ENCODE peak calls at places on chromosomes 6 and 20, in ten cellular contexts. L is GM23248; F is GM23338; Y is mammary epithelial cell; E is gastrocnemius medialis; Z is PC-9; C is pancreas; Q is CD8-positive, alpha-beta memory T cell; A is breast epithelium; S is kidney. R is an unnamed sample.

GRCh38 chr20:62591591-62591990 is 50.7 kb upstream of the SLCO4A1 start:
- DNase-seq in F (no peak), L (no peak), C (no peak), E (no peak), S (no peak), Z (no peak), Y (no peak), Q (no peak), A (no peak), R (no peak)

GRCh38 chr6:14910692-14911547 is 334.9 kb upstream of the JARID2 start:
- DNase-seq in Z (no peak), F (no peak), S (peak; percentile 86), Y (no peak), A (no peak), C (no peak), Q (no peak), L (no peak), E (peak; percentile 39), R (no peak)

GRCh38 chr6:36442671-36443497 is at the start of the genes KCTD20 and PXT1:
- DNase-seq in E (peak; percentile 89), L (peak; percentile 95), C (peak; percentile 86), Z (peak; percentile 67), A (peak; percentile 81), S (peak; percentile 95), Y (peak; percentile 83), Q (peak; percentile 80), F (peak; percentile 89), R (peak; percentile 20)

GRCh38 chr6:35062676-35063574 is 78.2 kb downstream of the TCP11 start:
- DNase-seq in Z (no peak), E (no peak), Q (no peak), Y (no peak), C (no peak), F (no peak), S (no peak), A (no peak), L (no peak), R (no peak)

GRCh38 chr6:25014375-25014774 is 78.6 kb upstream of the RIPOR2 start:
- DNase-seq in A (no peak), Z (no peak), Y (no peak), F (no peak), C (no peak), E (no peak), L (peak; percentile 34), S (no peak), Q (no peak), R (no peak)

GRCh38 chr20:50792708-50793574 is 1.9 kb upstream of the BCAS4 start:
- DNase-seq in A (no peak), Y (no peak), L (no peak), C (no peak), F (no peak), S (peak; percentile 49), E (no peak), Q (no peak), Z (no peak), R (no peak)

GRCh38 chr6:8821921-8822512 is 386.7 kb upstream of the SLC35B3 start:
- DNase-seq in L (peak; percentile 11), C (no peak), A (no peak), Q (no peak), Z (no peak), E (no peak), S (no peak), F (no peak), Y (peak; percentile 1), R (no peak)

GRCh38 chr20:62925420-62926228 is 681 bp downstream of the DIDO1 start:
- DNase-seq in A (no peak), Y (peak; percentile 41), Z (no peak), L (peak; percentile 75), Q (peak; percentile 52), E (no peak), S (peak; percentile 80), F (no peak), C (no peak), R (no peak)

GRCh38 chr6:13368716-13369115 is 40.4 kb upstream of the TBC1D7 start:
- DNase-seq in L (peak; percentile 88), F (no peak), A (no peak), S (no peak), C (no peak), Q (no peak), Z (no peak), E (no peak), Y (peak; percentile 78), R (no peak)

GRCh38 chr6:170201361-170201760 is 89.5 kb downstream of the DLL1 start:
- DNase-seq in L (no peak), S (no peak), Z (no peak), Q (no peak), A (peak; percentile 12), E (no peak), Y (no peak), C (no peak), F (no peak), R (no peak)

GRCh38 chr20:49207071-49207470 is 12.1 kb upstream of the DDX27 start:
- DNase-seq in S (no peak), Z (no peak), Y (no peak), F (peak; percentile 64), Q (no peak), E (no peak), L (no peak), A (no peak), C (no peak), R (no peak)

GRCh38 chr6:70398783-70399730 is 14.3 kb upstream of the FAM135A start:
- DNase-seq in Y (peak; percentile 98), A (no peak), L (peak; percentile 56), E (no peak), Q (no peak), S (peak; percentile 79), Z (peak; percentile 99), F (no peak), C (peak; percentile 67), R (no peak)

GRCh38 chr6:167683028-167683862 is 143.5 kb upstream of the AFDN start:
- DNase-seq in Z (peak; percentile 37), Y (peak; percentile 84), C (peak; percentile 67), Q (no peak), F (no peak), E (peak; percentile 66), S (peak; percentile 85), L (no peak), A (peak; percentile 81), R (no peak)

GRCh38 chr20:57656821-57657536 is 36.8 kb upstream of the ZBP1 start:
- DNase-seq in Q (no peak), A (no peak), Z (no peak), Y (no peak), L (no peak), S (peak; percentile 62), E (no peak), C (no peak), F (no peak), R (no peak)

DNA sequence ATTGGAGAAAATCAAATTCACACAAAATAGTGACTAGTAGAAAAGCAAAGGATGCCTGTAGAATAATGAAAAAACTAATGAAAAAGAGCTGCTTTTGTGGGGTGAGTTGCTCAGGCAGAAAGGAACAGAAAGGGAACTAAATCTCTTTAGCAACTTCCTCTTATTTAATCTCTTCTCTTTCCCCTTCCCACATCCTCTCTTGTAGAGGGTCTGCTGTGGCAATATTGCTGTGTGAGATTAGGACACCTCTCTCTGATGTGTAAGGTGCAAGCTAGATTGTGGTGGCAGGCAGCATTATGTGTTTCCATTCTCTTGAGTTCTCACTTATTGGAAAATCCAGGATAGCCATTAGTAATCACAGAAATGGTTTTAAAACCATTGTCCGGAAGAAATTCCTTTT is 49.7 kb downstream of the SYNE1 start:
- DNase-seq in Q (no peak), E (no peak), S (no peak), A (no peak), Y (no peak), F (no peak), C (no peak), L (no peak), Z (no peak), R (no peak)
- H3K4me1 ChIP-seq in Q (no peaks in the 10 kb centered on the region), E (no peaks in the 10 kb centered on the region), S (no peaks in the 10 kb centered on the region), A (no peaks in the 10 kb centered on the region), Y (no peaks in the 10 kb centered on the region), F (no peaks in the 10 kb centered on the region), C (no peaks in the 10 kb centered on the region), L (no peaks in the 10 kb centered on the region), Z (no peaks in the 10 kb centered on the region), R (no peaks in the 10 kb centered on the region)

DNA sequence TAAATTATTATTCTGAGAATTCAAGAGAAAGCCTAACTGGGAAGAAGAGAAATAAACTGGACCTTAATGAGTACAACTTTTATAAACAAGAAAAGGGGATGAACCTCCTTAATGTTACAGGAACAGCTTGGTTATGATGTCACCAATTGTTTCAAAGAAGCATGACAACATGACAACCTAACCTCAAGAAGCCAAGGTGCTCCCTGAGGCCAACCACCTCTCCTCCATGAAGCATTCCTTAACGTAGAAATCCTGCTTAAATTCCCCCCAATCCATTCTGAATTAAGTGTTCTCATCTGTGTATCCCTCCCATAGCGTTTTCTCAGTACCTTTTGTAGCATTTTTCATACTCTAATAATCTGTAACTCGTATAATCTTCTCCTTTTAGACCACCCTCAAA is 1.7 kb downstream of the HBS1L start:
- DNase-seq in E (no peak), L (peak; percentile 29), Q (no peak), F (no peak), C (no peak), A (no peak), Y (no peak), S (no peak), Z (no peak), R (no peak)
- H3K4me3 ChIP-seq in E (no peak overlapping the region), L (peak overlapping the region; percentile 98), Q (no peak overlapping the region), F (peak overlapping the region; percentile 78), C (no peak overlapping the region), A (no peak overlapping the region), Y (peak overlapping the region; percentile 88), S (peak overlapping the region; percentile 95), Z (peak overlapping the region; percentile 84), R (peak overlapping the region; percentile 88)

GRCh38 chr6:148293181-148293995 is 49.2 kb upstream of the SASH1 start:
- DNase-seq in F (no peak), A (no peak), Z (no peak), Y (no peak), C (peak; percentile 61), E (no peak), Q (no peak), S (no peak), L (no peak), R (no peak)
- H3K4me1 ChIP-seq in F (no peaks in the 10 kb centered on the region), A (no peaks in the 10 kb centered on the region), Z (no peaks in the 10 kb centered on the region), Y (no peaks in the 10 kb centered on the region), C (no peaks in the 10 kb centered on the region), E (peaks cover 9% of the 10 kb centered on the region), Q (no peaks in the 10 kb centered on the region), S (no peaks in the 10 kb centered on the region), L (peaks cover 19% of the 10 kb centered on the region), R (peaks cover 29% of the 10 kb centered on the region)

GRCh38 chr6:20070047-20070446 is 142.2 kb downstream of the MBOAT1 start:
- DNase-seq in Q (no peak), C (no peak), Y (no peak), F (no peak), A (no peak), E (no peak), S (no peak), L (no peak), Z (no peak), R (no peak)

GRCh38 chr6:20071998-20072397 is 140.3 kb downstream of the MBOAT1 start:
- DNase-seq in A (no peak), S (no peak), E (no peak), Z (no peak), F (no peak), Q (no peak), L (no peak), Y (no peak), C (no peak), R (no peak)

DNA sequence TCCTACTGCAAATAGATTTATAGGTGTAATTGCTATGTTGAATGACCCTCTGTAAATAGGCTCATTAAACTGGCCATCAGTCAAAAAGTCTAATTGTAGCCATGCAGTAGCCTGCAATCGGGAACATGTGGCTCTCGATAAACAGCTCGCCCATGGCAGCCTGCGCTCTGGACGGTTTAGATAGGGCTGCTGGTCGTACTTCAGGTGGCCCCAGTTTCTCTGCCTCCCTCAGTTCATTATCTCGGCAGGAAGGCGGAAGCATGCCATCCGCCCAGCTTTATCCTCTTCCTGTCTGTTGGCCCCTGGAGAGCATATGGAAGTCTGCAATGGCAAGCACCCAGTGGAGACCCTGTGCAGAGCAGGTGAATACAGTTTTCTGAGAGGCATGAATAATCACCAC is 143.1 kb downstream of the MBOAT1 start:
- DNase-seq in E (no peak), S (no peak), Y (no peak), A (no peak), L (no peak), C (no peak), Q (no peak), Z (no peak), F (no peak), R (no peak)
- H3K4me3 ChIP-seq in E (no peak overlapping the region), S (no peak overlapping the region), Y (no peak overlapping the region), A (no peak overlapping the region), L (no peak overlapping the region), C (no peak overlapping the region), Q (no peak overlapping the region), Z (no peak overlapping the region), F (no peak overlapping the region), R (no peak overlapping the region)